ENCODE peak calls at places on chromosomes 5 and 9, in nine cellular contexts. X is heart right ventricle; J is stimulated activated CD4-positive, alpha-beta T cell treated with anti-CD3 and anti-CD28 coated beads, Interleukin-15, amount 100 ng/mL, for 1 hour; Y is EH; S is psoas muscle; D is uterus; W is NCI-H1105; Q is right lobe of liver; H is cardiac muscle cell. P is an unnamed sample.

GRCh38 chr5:16483361-16483760 is 17.8 kb upstream of the ZNF622 start:
- DNase-seq in X (no peak), J (no peak), Y (no peak), S (no peak), D (no peak), W (no peak), Q (no peak), H (no peak), P (no peak)

GRCh38 chr9:22643541-22643940 is 196.9 kb downstream of the DMRTA1 start:
- DNase-seq in X (no peak), J (no peak), Y (no peak), S (no peak), D (no peak), W (no peak), Q (no peak), H (no peak), P (no peak)

GRCh38 chr9:125998837-125999503 is 251.8 kb downstream of the PBX3 start:
- DNase-seq in X (no peak), J (no peak), Y (no peak), S (peak), D (no peak), W (no peak), Q (no peak), H (no peak), P (no peak)

GRCh38 chr5:169970911-169971436 is 9.3 kb downstream of the INSYN2B start:
- DNase-seq in X (no peak), J (no peak), Y (peak), S (no peak), D (peak), W (no peak), Q (peak), H (no peak), P (no peak)

GRCh38 chr9:78167356-78167755 is 68.5 kb upstream of the CEP78 start:
- DNase-seq in X (no peak), J (no peak), Y (no peak), S (no peak), D (no peak), W (peak), Q (no peak), H (no peak), P (peak)

GRCh38 chr9:22244141-22245011 is 202.2 kb upstream of the DMRTA1 start:
- DNase-seq in X (no peak), J (no peak), Y (peak), S (peak), D (no peak), W (peak), Q (no peak), H (peak), P (no peak)

GRCh38 chr9:129146441-129146933 is 31.6 kb downstream of the IER5L start:
- DNase-seq in X (no peak), J (no peak), Y (peak), S (no peak), D (peak), W (no peak), Q (no peak), H (no peak), P (no peak)

GRCh38 chr5:151745071-151745705 is 13.2 kb downstream of the ATOX1 start:
- DNase-seq in X (no peak), J (no peak), Y (peak), S (no peak), D (peak), W (no peak), Q (peak), H (no peak), P (no peak)

GRCh38 chr9:38246833-38247232 is 145.7 kb upstream of the ALDH1B1 start:
- DNase-seq in X (no peak), J (no peak), Y (no peak), S (no peak), D (no peak), W (no peak), Q (no peak), H (no peak), P (no peak)

GRCh38 chr5:107247427-107247826 is 423.3 kb downstream of the EFNA5 start:
- DNase-seq in X (no peak), J (no peak), Y (no peak), S (no peak), D (no peak), W (no peak), Q (no peak), H (no peak), P (no peak)

GRCh38 chr5:78295035-78295961 is 800 bp upstream of the AP3B1 start:
- DNase-seq in X (peak), J (peak), Y (peak), S (peak), D (peak), W (peak), Q (peak), H (peak), P (peak)

GRCh38 chr5:140141241-140141640 is 15.5 kb downstream of the IGIP start:
- DNase-seq in X (no peak), J (no peak), Y (peak), S (no peak), D (no peak), W (no peak), Q (no peak), H (no peak), P (no peak)

GRCh38 chr5:78624011-78624541 is 24.5 kb downstream of the LHFPL2 start:
- DNase-seq in X (no peak), J (no peak), Y (no peak), S (no peak), D (no peak), W (no peak), Q (no peak), H (peak), P (no peak)

GRCh38 chr9:138104251-138105122 is 226.9 kb downstream of the CACNA1B start:
- DNase-seq in X (no peak), J (no peak), Y (no peak), S (no peak), D (no peak), W (no peak), Q (no peak), H (no peak), P (no peak)

GRCh38 chr9:21994526-21994995 is at the start of gene CDKN2B-AS1:
- DNase-seq in X (no peak), J (no peak), Y (peak), S (peak), D (no peak), W (peak), Q (peak), H (peak), P (peak)

GRCh38 chr5:77630246-77631165 is 8.0 kb downstream of the OTP start:
- DNase-seq in X (no peak), J (no peak), Y (peak), S (peak), D (no peak), W (peak), Q (peak), H (peak), P (peak)

GRCh38 chr5:14144586-14145355 is 1.6 kb downstream of the TRIO start:
- DNase-seq in X (peak), J (no peak), Y (peak), S (peak), D (peak), W (peak), Q (peak), H (peak), P (peak)

GRCh38 chr9:98569070-98569469 is 139.7 kb downstream of the GABBR2 start:
- DNase-seq in X (no peak), J (no peak), Y (no peak), S (no peak), D (no peak), W (no peak), Q (no peak), H (no peak), P (no peak)

GRCh38 chr9:12554636-12555035 is 138.5 kb upstream of the TYRP1 start:
- DNase-seq in X (no peak), J (no peak), Y (no peak), S (no peak), D (no peak), W (no peak), Q (no peak), H (no peak), P (no peak)

P was measured in NCI-H2171.